ENCODE peak calls at places on chromosomes 1 and 21, in nine cellular contexts. One of them, this sample, is unnamed.
A peak's percentile ranks its signal among the peaks of the same experiment; 100 is the strongest.

GRCh38 chr1:25640646-25641328 is 24.2 kb downstream of the MAN1C1 start:
- DNase-seq in BE2C: no peak
- DNase-seq in transverse colon: no peak
- DNase-seq in tibial artery: no peak
- DNase-seq in heart left ventricle: no peak
- DNase-seq in GM12878: no peak
- DNase-seq in bronchial epithelial cell: no peak
- DNase-seq in heart right ventricle: no peak
- DNase-seq in endothelial cell of umbilical vein: no peak
- DNase-seq in this sample: no peak

GRCh38 chr1:111959436-111959835 is 30.0 kb downstream of the KCND3 start:
- DNase-seq in BE2C: no peak
- DNase-seq in transverse colon: no peak
- DNase-seq in tibial artery: no peak
- DNase-seq in heart left ventricle: no peak
- DNase-seq in GM12878: no peak
- DNase-seq in bronchial epithelial cell: no peak
- DNase-seq in heart right ventricle: no peak
- DNase-seq in endothelial cell of umbilical vein: no peak
- DNase-seq in this sample: no peak

GRCh38 chr21:29228306-29228705 is 70.4 kb upstream of the BACH1 start:
- DNase-seq in BE2C: no peak
- DNase-seq in transverse colon: no peak
- DNase-seq in tibial artery: no peak
- DNase-seq in heart left ventricle: no peak
- DNase-seq in GM12878: no peak
- DNase-seq in bronchial epithelial cell: no peak
- DNase-seq in heart right ventricle: no peak
- DNase-seq in endothelial cell of umbilical vein: no peak
- DNase-seq in this sample: no peak

GRCh38 chr1:231564373-231564772 is 35.9 kb downstream of the TSNAX start:
- DNase-seq in BE2C: no peak
- DNase-seq in transverse colon: no peak
- DNase-seq in tibial artery: no peak
- DNase-seq in heart left ventricle: no peak
- DNase-seq in GM12878: no peak
- DNase-seq in bronchial epithelial cell: no peak
- DNase-seq in heart right ventricle: no peak
- DNase-seq in endothelial cell of umbilical vein: no peak
- DNase-seq in this sample: no peak

GRCh38 chr1:31574749-31575372 is 1.5 kb upstream of the TINAGL1 start:
- DNase-seq in BE2C: no peak
- DNase-seq in transverse colon: no peak
- DNase-seq in tibial artery: no peak
- DNase-seq in heart left ventricle: no peak
- DNase-seq in GM12878: no peak
- DNase-seq in bronchial epithelial cell: peak; percentile 97
- DNase-seq in heart right ventricle: no peak
- DNase-seq in endothelial cell of umbilical vein: peak; percentile 34
- DNase-seq in this sample: no peak

GRCh38 chr1:223460566-223461189 is 67.5 kb downstream of the CCDC185 start:
- DNase-seq in BE2C: no peak
- DNase-seq in transverse colon: no peak
- DNase-seq in tibial artery: no peak
- DNase-seq in heart left ventricle: no peak
- DNase-seq in GM12878: no peak
- DNase-seq in bronchial epithelial cell: no peak
- DNase-seq in heart right ventricle: no peak
- DNase-seq in endothelial cell of umbilical vein: no peak
- DNase-seq in this sample: no peak

GRCh38 chr1:179178965-179179364 is 50.5 kb downstream of the ABL2 start:
- DNase-seq in BE2C: no peak
- DNase-seq in transverse colon: no peak
- DNase-seq in tibial artery: no peak
- DNase-seq in heart left ventricle: no peak
- DNase-seq in GM12878: no peak
- DNase-seq in bronchial epithelial cell: peak; percentile 54
- DNase-seq in heart right ventricle: no peak
- DNase-seq in endothelial cell of umbilical vein: peak; percentile 40
- DNase-seq in this sample: no peak

GRCh38 chr1:51553911-51554310 is 34.8 kb upstream of the EPS15 start:
- DNase-seq in BE2C: no peak
- DNase-seq in transverse colon: no peak
- DNase-seq in tibial artery: no peak
- DNase-seq in heart left ventricle: no peak
- DNase-seq in GM12878: no peak
- DNase-seq in bronchial epithelial cell: peak; percentile 68
- DNase-seq in heart right ventricle: no peak
- DNase-seq in endothelial cell of umbilical vein: no peak
- DNase-seq in this sample: no peak

GRCh38 chr21:46122241-46122671 is 24.3 kb downstream of the COL6A2 start:
- DNase-seq in BE2C: no peak
- DNase-seq in transverse colon: peak; percentile 6
- DNase-seq in tibial artery: peak; percentile 16
- DNase-seq in heart left ventricle: peak; percentile 6
- DNase-seq in GM12878: no peak
- DNase-seq in bronchial epithelial cell: peak; percentile 15
- DNase-seq in heart right ventricle: no peak
- DNase-seq in endothelial cell of umbilical vein: no peak
- DNase-seq in this sample: no peak

GRCh38 chr21:46121286-46122221 is 23.6 kb downstream of the COL6A2 start:
- DNase-seq in BE2C: peak; percentile 6
- DNase-seq in transverse colon: peak; percentile 6
- DNase-seq in tibial artery: peak; percentile 12
- DNase-seq in heart left ventricle: peak; percentile 7
- DNase-seq in GM12878: no peak
- DNase-seq in bronchial epithelial cell: no peak
- DNase-seq in heart right ventricle: peak; percentile 13
- DNase-seq in endothelial cell of umbilical vein: no peak
- DNase-seq in this sample: no peak

GRCh38 chr21:46124083-46124925 is 26.4 kb downstream of the COL6A2 start:
- DNase-seq in BE2C: no peak
- DNase-seq in transverse colon: no peak
- DNase-seq in tibial artery: peak; percentile 21
- DNase-seq in heart left ventricle: peak; percentile 6
- DNase-seq in GM12878: no peak
- DNase-seq in bronchial epithelial cell: no peak
- DNase-seq in heart right ventricle: no peak
- DNase-seq in endothelial cell of umbilical vein: no peak
- DNase-seq in this sample: no peak

GRCh38 chr21:46124926-46125845 is 27.3 kb downstream of the COL6A2 start:
- DNase-seq in BE2C: peak; percentile 9
- DNase-seq in transverse colon: peak; percentile 6
- DNase-seq in tibial artery: peak; percentile 16
- DNase-seq in heart left ventricle: peak; percentile 8
- DNase-seq in GM12878: no peak
- DNase-seq in bronchial epithelial cell: no peak
- DNase-seq in heart right ventricle: no peak
- DNase-seq in endothelial cell of umbilical vein: no peak
- DNase-seq in this sample: no peak

GRCh38 chr21:46122758-46123683 is 25.1 kb downstream of the COL6A2 start:
- DNase-seq in BE2C: no peak
- DNase-seq in transverse colon: peak; percentile 5
- DNase-seq in tibial artery: peak; percentile 11
- DNase-seq in heart left ventricle: peak; percentile 5
- DNase-seq in GM12878: no peak
- DNase-seq in bronchial epithelial cell: no peak
- DNase-seq in heart right ventricle: no peak
- DNase-seq in endothelial cell of umbilical vein: no peak
- DNase-seq in this sample: no peak
- H3K36me3 ChIP-seq in BE2C: no peaks in the 10 kb centered on the region
- H3K36me3 ChIP-seq in transverse colon: no peaks in the 10 kb centered on the region
- H3K36me3 ChIP-seq in tibial artery: peaks cover 100% of the 10 kb centered on the region
- H3K36me3 ChIP-seq in heart left ventricle: peaks cover 90% of the 10 kb centered on the region
- H3K36me3 ChIP-seq in GM12878: no peaks in the 10 kb centered on the region
- H3K36me3 ChIP-seq in bronchial epithelial cell: no peaks in the 10 kb centered on the region
- H3K36me3 ChIP-seq in heart right ventricle: peaks cover 26% of the 10 kb centered on the region
- H3K36me3 ChIP-seq in endothelial cell of umbilical vein: no peaks in the 10 kb centered on the region
- H3K36me3 ChIP-seq in this sample: peaks cover 83% of the 10 kb centered on the region

DNA sequence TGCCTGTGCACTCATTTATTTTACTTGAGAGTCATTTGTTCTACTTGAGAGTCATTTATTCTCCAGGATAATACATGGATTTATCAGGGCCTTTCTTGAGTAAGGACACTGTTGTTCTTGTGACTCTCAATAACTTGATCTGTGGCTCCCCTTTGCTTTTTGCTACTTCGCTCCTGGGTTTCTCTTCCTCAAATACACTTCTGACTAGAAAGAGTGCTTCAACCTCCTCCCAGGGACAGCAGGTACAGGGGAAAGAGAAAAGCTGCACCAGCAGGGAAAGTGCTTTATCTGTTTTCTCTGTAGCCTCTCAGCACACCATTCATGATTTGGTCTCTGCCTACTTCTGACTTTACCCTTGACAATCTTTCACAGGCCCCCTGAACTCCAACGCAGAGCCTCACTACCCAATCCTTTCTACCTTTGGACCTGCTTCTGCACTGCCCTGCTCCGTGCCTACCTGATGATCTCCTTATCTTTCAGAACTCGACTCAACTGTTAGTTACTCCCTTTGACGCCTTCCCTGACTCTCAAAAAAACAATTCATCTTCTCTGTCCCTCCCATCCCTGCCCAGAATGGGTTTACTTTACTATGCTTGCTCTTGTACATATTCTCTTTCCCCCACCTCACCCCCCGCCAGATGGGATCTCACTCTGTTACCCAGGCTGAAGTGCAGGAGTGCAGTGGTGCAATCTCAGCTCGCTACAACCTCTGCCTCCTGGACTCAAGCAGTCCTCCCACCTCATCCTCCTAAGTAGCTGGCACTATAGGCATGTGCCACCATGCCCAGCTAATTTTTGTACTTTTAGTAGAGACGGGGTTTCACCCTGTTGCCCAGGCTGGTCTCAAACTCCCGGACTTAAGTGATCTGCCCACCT is 15.6 kb upstream of the PIGM start:
- DNase-seq in BE2C: no peak
- DNase-seq in transverse colon: no peak
- DNase-seq in tibial artery: no peak
- DNase-seq in heart left ventricle: no peak
- DNase-seq in GM12878: no peak
- DNase-seq in bronchial epithelial cell: no peak
- DNase-seq in heart right ventricle: no peak
- DNase-seq in endothelial cell of umbilical vein: no peak
- DNase-seq in this sample: no peak
- H3K4me3 ChIP-seq in BE2C: no peak overlapping the region
- H3K4me3 ChIP-seq in transverse colon: no peak overlapping the region
- H3K4me3 ChIP-seq in tibial artery: no peak overlapping the region
- H3K4me3 ChIP-seq in heart left ventricle: no peak overlapping the region
- H3K4me3 ChIP-seq in GM12878: peak overlapping the region; percentile 16
- H3K4me3 ChIP-seq in bronchial epithelial cell: no peak overlapping the region
- H3K4me3 ChIP-seq in heart right ventricle: no peak overlapping the region
- H3K4me3 ChIP-seq in endothelial cell of umbilical vein: no peak overlapping the region
- H3K4me3 ChIP-seq in this sample: no peak overlapping the region

GRCh38 chr1:147723691-147724323 is 36.6 kb downstream of the GJA5 start:
- DNase-seq in BE2C: peak; percentile 44
- DNase-seq in transverse colon: peak; percentile 14
- DNase-seq in tibial artery: no peak
- DNase-seq in heart left ventricle: peak; percentile 38
- DNase-seq in GM12878: no peak
- DNase-seq in bronchial epithelial cell: peak; percentile 51
- DNase-seq in heart right ventricle: peak; percentile 48
- DNase-seq in endothelial cell of umbilical vein: peak; percentile 65
- DNase-seq in this sample: no peak
- TF ChIP-seq CTCF in BE2C: peak; percentile 67
- TF ChIP-seq CTCF in transverse colon: peak; percentile 32
- TF ChIP-seq CTCF in tibial artery: peak; percentile 84
- TF ChIP-seq CTCF in heart left ventricle: peak; percentile 65
- TF ChIP-seq CTCF in GM12878: peak; percentile 29
- TF ChIP-seq CTCF in bronchial epithelial cell: peak; percentile 75
- TF ChIP-seq CTCF in heart right ventricle: peak; percentile 85
- TF ChIP-seq CTCF in endothelial cell of umbilical vein: peak; percentile 66
- TF ChIP-seq CTCF in this sample: peak; percentile 44

DNA sequence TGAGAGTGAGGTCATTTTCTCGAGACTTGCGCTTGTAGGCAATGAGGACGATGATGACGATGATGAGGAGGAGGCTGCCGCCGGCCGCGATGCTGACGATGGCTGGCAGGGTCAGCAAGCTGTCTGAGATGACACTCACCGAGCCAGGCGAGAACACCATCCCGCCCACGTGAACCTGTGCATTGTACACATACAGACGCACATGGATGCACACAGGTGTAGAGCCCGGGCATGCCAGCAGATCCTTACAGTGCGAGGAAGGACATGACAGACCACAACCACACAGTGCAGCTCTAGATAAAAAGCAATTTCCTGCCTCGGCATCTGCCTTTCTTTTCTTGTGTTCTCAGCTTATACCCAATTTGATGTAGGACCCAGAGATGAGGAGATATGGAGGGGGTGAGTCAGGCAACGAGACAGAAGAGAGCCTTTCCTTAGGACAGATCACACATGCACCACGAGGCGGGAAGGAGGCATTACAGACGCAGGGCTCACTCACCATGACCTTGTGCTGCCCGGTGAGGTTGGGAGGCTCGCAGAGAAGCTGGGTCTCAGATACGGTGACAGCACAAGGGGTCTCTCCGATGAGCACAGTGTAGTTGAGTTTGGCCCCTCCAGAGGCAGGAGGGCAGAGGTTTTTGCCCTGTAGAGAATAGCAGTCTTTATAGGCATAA is 133.8 kb upstream of the CD34 start:
- DNase-seq in BE2C: no peak
- DNase-seq in transverse colon: no peak
- DNase-seq in tibial artery: no peak
- DNase-seq in heart left ventricle: no peak
- DNase-seq in GM12878: no peak
- DNase-seq in bronchial epithelial cell: no peak
- DNase-seq in heart right ventricle: no peak
- DNase-seq in endothelial cell of umbilical vein: no peak
- DNase-seq in this sample: no peak
- H3K36me3 ChIP-seq in BE2C: peaks cover 9% of the 10 kb centered on the region
- H3K36me3 ChIP-seq in transverse colon: no peaks in the 10 kb centered on the region
- H3K36me3 ChIP-seq in tibial artery: peaks cover 62% of the 10 kb centered on the region
- H3K36me3 ChIP-seq in heart left ventricle: peaks cover 71% of the 10 kb centered on the region
- H3K36me3 ChIP-seq in GM12878: no peaks in the 10 kb centered on the region
- H3K36me3 ChIP-seq in bronchial epithelial cell: peaks cover 26% of the 10 kb centered on the region
- H3K36me3 ChIP-seq in heart right ventricle: no peaks in the 10 kb centered on the region
- H3K36me3 ChIP-seq in endothelial cell of umbilical vein: peaks cover 57% of the 10 kb centered on the region
- H3K36me3 ChIP-seq in this sample: peaks cover 15% of the 10 kb centered on the region

This sample was measured in BJ.